ENCODE peak calls at places on chromosome 16, in four cellular contexts. Y is HEK293T; W is stimulated activated CD4-positive, alpha-beta T cell treated with anti-CD3 and anti-CD28 coated beads, Interleukin-1b, Interleukin-23, amount 100 ng/mL, for 48 hours; J is neuronal stem cell. C is an unnamed sample.

GRCh38 chr16:82796047-82796446 is 169.3 kb downstream of the CDH13 start:
- DNase-seq in W (no peak), J (no peak), Y (no peak), C (no peak)

GRCh38 chr16:78154729-78155461 is 55.4 kb downstream of the WWOX start:
- DNase-seq in Y (no peak), W (no peak), J (no peak), C (no peak)

GRCh38 chr16:22638393-22639206 is 127.9 kb downstream of the NPIPB5 start:
- DNase-seq in Y (no peak), W (no peak), J (no peak), C (no peak)

GRCh38 chr16:60744198-60744597 is 1292.0 kb downstream of the CDH8 start:
- DNase-seq in Y (no peak), J (no peak), W (no peak), C (no peak)

GRCh38 chr16:4859900-4860255 is 12.6 kb downstream of the UBN1 start:
- DNase-seq in J (no peak), Y (no peak), W (no peak), C (no peak)

GRCh38 chr16:87435399-87436224 is 43.5 kb downstream of the MAP1LC3B start:
- DNase-seq in W (no peak), Y (no peak), J (no peak), C (peak)

GRCh38 chr16:58264961-58265479 is 29.8 kb downstream of the PRSS54 start:
- DNase-seq in J (no peak), Y (peak), W (peak), C (no peak)

GRCh38 chr16:80277182-80277581 is 263.6 kb upstream of the DYNLRB2 start:
- DNase-seq in Y (peak), J (no peak), W (no peak), C (no peak)

GRCh38 chr16:85398050-85398451 is 215.1 kb upstream of the GSE1 start:
- DNase-seq in W (no peak), Y (no peak), J (no peak), C (no peak)

GRCh38 chr16:65285128-65286120 is 163.6 kb upstream of the CDH11 start:
- DNase-seq in J (no peak), Y (no peak), W (no peak), C (no peak)

GRCh38 chr16:563072-563644 is 3.0 kb downstream of the PRR35 start:
- DNase-seq in J (no peak), Y (no peak), W (no peak), C (no peak)

GRCh38 chr16:8931864-8932263 is 31.8 kb downstream of the USP7 start:
- DNase-seq in J (peak), Y (peak), W (peak), C (peak)

GRCh38 chr16:89549007-89549700 is 11.3 kb upstream of the RPL13 start:
- DNase-seq in W (no peak), J (no peak), Y (no peak), C (no peak)